ENCODE peak calls at places on chromosomes 7 and 10, in six cellular contexts. X is AG04450, J is fibroblast of mammary gland, U is hepatocyte, N is sigmoid colon, A is breast epithelium. M is an unnamed sample.

GRCh38 chr7:76053461-76053860 is 5.6 kb downstream of the MDH2 start:
- DNase-seq in X (no peak), J (no peak), U (no peak), N (no peak), A (no peak), M (no peak)

GRCh38 chr7:11355571-11355970 is 381.9 kb downstream of the PHF14 start:
- DNase-seq in X (no peak), J (no peak), U (no peak), N (no peak), A (no peak), M (no peak)

GRCh38 chr10:90806677-90807076 is 51.2 kb downstream of the HTR7 start:
- DNase-seq in X (no peak), J (no peak), U (no peak), N (no peak), A (no peak), M (no peak)

GRCh38 chr10:22997102-22997501 is 69.2 kb downstream of the ARMC3 start:
- DNase-seq in X (no peak), J (peak; percentile 51), U (no peak), N (no peak), A (no peak), M (peak; percentile 33)

GRCh38 chr7:37964196-37964595 is 43.8 kb downstream of the EPDR1 start:
- DNase-seq in X (no peak), J (no peak), U (no peak), N (no peak), A (no peak), M (no peak)

GRCh38 chr10:119489572-119490326 is 52.8 kb downstream of the RGS10 start:
- DNase-seq in X (no peak), J (peak; percentile 30), U (peak; percentile 56), N (peak; percentile 71), A (no peak), M (peak; percentile 34)

GRCh38 chr7:155517452-155517851 is 28.9 kb downstream of the CNPY1 start:
- DNase-seq in X (no peak), J (no peak), U (no peak), N (no peak), A (no peak), M (no peak)

GRCh38 chr7:24784292-24784691 is 27.0 kb upstream of the GSDME start:
- DNase-seq in X (no peak), J (no peak), U (peak; percentile 13), N (no peak), A (no peak), M (no peak)

GRCh38 chr10:91590142-91590903 is 42.5 kb downstream of the PPP1R3C start:
- DNase-seq in X (peak; percentile 84), J (peak; percentile 89), U (peak; percentile 58), N (peak; percentile 89), A (no peak), M (peak; percentile 88)

GRCh38 chr7:133854739-133855138 is 272.4 kb upstream of the LRGUK start:
- DNase-seq in X (no peak), J (peak; percentile 70), U (peak; percentile 59), N (no peak), A (no peak), M (peak; percentile 66)

GRCh38 chr10:82392533-82392932 is 517.5 kb downstream of the NRG3 start:
- DNase-seq in X (no peak), J (no peak), U (no peak), N (no peak), A (no peak), M (no peak)

GRCh38 chr7:1193593-1194424 is 33.8 kb upstream of the ZFAND2A start:
- DNase-seq in X (no peak), J (peak; percentile 33), U (peak; percentile 35), N (no peak), A (no peak), M (peak; percentile 51)

GRCh38 chr10:104246981-104247380 is 7.7 kb upstream of the GSTO1 start:
- DNase-seq in X (no peak), J (peak; percentile 96), U (no peak), N (no peak), A (no peak), M (peak; percentile 73)

GRCh38 chr10:79331709-79332108 is 15.6 kb upstream of the PPIF start:
- DNase-seq in X (peak; percentile 37), J (peak; percentile 94), U (no peak), N (no peak), A (no peak), M (peak; percentile 57)

GRCh38 chr7:69814421-69814962 is 216.2 kb downstream of the AUTS2 start:
- DNase-seq in X (no peak), J (peak; percentile 49), U (no peak), N (peak; percentile 68), A (no peak), M (peak; percentile 6)

GRCh38 chr10:69685802-69686585 is 55.9 kb downstream of the FAM241B start:
- DNase-seq in X (no peak), J (peak; percentile 4), U (peak; percentile 49), N (peak; percentile 56), A (peak; percentile 54), M (peak; percentile 30)

GRCh38 chr10:44516941-44517340 is 132.0 kb upstream of the CXCL12 start:
- DNase-seq in X (no peak), J (no peak), U (no peak), N (no peak), A (no peak), M (no peak)

GRCh38 chr7:134789967-134790685 is 10.7 kb downstream of the CALD1 start:
- DNase-seq in X (peak; percentile 63), J (peak; percentile 72), U (peak; percentile 41), N (peak; percentile 87), A (no peak), M (peak; percentile 93)

GRCh38 chr7:156240532-156240931 is 400.0 kb upstream of the RNF32 start:
- DNase-seq in X (no peak), J (no peak), U (no peak), N (no peak), A (no peak), M (no peak)

DNA sequence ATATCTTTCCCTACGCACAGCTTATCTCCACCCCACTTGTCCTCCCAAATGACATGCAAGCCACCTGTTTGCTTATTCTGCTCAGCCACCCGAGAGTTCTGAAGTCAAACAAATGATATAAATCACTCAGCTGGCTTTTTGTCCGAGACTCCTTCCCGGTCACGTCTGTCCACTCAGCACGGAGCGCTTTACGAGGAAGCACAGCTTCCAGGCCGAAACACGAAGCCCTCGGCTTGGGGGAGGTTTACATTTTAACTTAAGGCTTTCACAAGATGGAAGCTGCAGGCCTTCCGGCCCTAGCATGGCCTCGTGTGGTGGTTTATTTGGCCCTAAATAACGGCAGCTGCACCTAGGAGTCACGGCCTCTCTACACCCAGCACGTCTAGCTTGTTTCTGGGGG is 60.1 kb upstream of the GNA12 start:
- DNase-seq in X (no peak), J (no peak), U (no peak), N (no peak), A (no peak), M (no peak)
- H3K4me3 ChIP-seq in X (no peak overlapping the region), J (no peak overlapping the region), U (no peak overlapping the region), N (no peak overlapping the region), A (no peak overlapping the region), M (no peak overlapping the region)

GRCh38 chr7:86667732-86668131 is 24.0 kb downstream of the GRM3 start:
- DNase-seq in X (no peak), J (no peak), U (no peak), N (no peak), A (no peak), M (no peak)
- TF ChIP-seq CTCF in X (no peak), J (no peak), U (no peak), N (no peak), A (no peak), M (no peak)

DNA sequence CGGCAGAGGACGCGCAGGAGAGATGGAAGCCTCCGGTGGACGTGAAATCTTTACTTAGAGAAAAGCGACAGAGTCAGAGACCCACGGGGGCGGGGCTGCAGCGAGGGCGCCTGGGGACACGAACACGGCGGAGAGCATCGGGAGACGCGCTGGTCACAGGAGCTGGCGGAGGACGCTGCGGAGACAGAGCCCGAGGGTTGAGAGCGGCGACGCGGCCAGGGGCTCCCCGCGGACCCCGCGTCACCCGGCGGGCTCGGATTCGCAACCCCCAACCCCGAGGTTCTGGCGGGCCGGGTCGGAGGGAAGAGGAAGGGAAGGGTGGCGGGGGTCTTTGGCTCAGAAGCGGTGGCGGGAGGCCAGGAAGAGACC is 11.3 kb downstream of the CALY start:
- DNase-seq in X (no peak), J (no peak), U (peak; percentile 58), N (no peak), A (no peak), M (no peak)
- H3K4me3 ChIP-seq in X (peak overlapping the region; percentile 56), J (no peak overlapping the region), U (peak overlapping the region; percentile 5), N (peak overlapping the region; percentile 48), A (peak overlapping the region; percentile 3), M (peak overlapping the region; percentile 29)

DNA sequence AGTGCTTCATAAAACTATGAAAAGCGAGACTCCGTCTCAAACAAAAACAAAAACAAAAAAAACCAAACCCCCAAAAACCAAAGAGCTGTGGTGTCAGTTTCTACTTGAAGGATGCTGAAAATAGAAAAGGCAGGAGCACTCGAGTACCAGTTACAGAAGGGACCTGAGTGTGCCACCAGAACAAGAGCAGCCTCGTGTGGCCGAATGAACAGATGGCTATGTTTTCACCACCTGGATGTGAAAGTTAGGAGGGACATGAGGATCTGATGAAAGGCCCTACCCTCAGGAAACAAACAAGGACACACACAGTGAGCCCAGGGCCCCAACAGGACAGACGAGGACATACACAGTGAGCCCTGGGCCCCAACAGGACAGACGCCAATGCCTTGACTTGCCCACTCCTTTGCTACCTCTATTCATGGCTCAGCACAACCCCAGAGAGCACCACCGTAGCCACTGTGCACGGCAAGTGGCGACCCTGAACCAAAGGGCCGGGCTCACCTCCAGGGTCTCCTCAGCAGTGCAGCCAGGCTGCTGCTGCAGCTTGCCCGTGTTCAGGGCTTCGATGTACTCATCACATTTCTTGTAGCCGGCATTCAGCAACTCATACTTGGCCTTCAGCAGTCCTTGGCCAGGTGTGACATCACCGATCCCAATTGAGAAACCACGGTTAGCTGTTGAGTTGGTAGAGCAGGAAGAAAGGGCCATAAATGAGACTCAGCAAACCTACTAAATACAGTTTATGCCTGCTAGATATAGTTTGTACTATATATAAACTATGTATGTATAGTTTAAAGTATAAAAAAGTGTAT is 24.9 kb downstream of the POLR3A start:
- DNase-seq in X (no peak), J (no peak), U (no peak), N (no peak), A (no peak), M (no peak)
- TF ChIP-seq CTCF in X (no peak), J (no peak), U (no peak), N (no peak), A (no peak), M (no peak)

DNA sequence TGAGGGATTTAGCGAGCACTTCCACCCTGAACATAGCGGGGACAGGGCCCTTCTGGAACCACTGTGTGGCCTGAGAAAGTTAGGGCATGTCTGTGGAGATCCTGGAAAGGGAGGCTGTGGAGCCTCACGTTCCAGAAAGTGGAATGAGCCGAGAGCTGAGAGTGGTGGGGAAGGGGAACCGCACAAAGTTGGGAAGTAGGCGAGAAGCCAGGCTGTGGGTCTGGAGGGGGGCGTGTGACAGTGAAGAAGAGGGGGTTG is 10.4 kb upstream of the PAX2 start:
- DNase-seq in X (no peak), J (no peak), U (no peak), N (no peak), A (no peak), M (no peak)
- H3K4me3 ChIP-seq in X (no peak overlapping the region), J (no peak overlapping the region), U (no peak overlapping the region), N (no peak overlapping the region), A (no peak overlapping the region), M (no peak overlapping the region)

M was measured in fibroblast of pulmonary artery.